ENCODE peak calls at places on chromosomes 1 and 21, in eight cellular contexts. One of them, this sample, is unnamed.

GRCh38 chr1:179814513-179814838 is 63.1 kb downstream of the TOR1AIP2 start:
- DNase-seq in tibial artery: peak; percentile 74
- DNase-seq in PC-9: peak; percentile 40
- DNase-seq in heart right ventricle: no peak
- DNase-seq in adrenal gland: no peak
- DNase-seq in body of pancreas: no peak
- DNase-seq in neural progenitor cell: no peak
- DNase-seq in coronary artery: no peak
- DNase-seq in this sample: no peak

GRCh38 chr1:22772054-22772453 is 61.4 kb downstream of the EPHB2 start:
- DNase-seq in tibial artery: peak; percentile 83
- DNase-seq in PC-9: no peak
- DNase-seq in heart right ventricle: no peak
- DNase-seq in adrenal gland: no peak
- DNase-seq in body of pancreas: no peak
- DNase-seq in neural progenitor cell: no peak
- DNase-seq in coronary artery: no peak
- DNase-seq in this sample: no peak

GRCh38 chr1:27098447-27099153 is 56.3 kb downstream of the SLC9A1 start:
- DNase-seq in tibial artery: peak; percentile 81
- DNase-seq in PC-9: no peak
- DNase-seq in heart right ventricle: no peak
- DNase-seq in adrenal gland: peak; percentile 57
- DNase-seq in body of pancreas: no peak
- DNase-seq in neural progenitor cell: no peak
- DNase-seq in coronary artery: no peak
- DNase-seq in this sample: peak; percentile 52

GRCh38 chr1:159866905-159867304 is 4.4 kb upstream of the VSIG8 start:
- DNase-seq in tibial artery: no peak
- DNase-seq in PC-9: no peak
- DNase-seq in heart right ventricle: no peak
- DNase-seq in adrenal gland: no peak
- DNase-seq in body of pancreas: no peak
- DNase-seq in neural progenitor cell: no peak
- DNase-seq in coronary artery: no peak
- DNase-seq in this sample: no peak

GRCh38 chr1:7366955-7367665 is 404.0 kb upstream of the VAMP3 start:
- DNase-seq in tibial artery: no peak
- DNase-seq in PC-9: no peak
- DNase-seq in heart right ventricle: no peak
- DNase-seq in adrenal gland: no peak
- DNase-seq in body of pancreas: no peak
- DNase-seq in neural progenitor cell: no peak
- DNase-seq in coronary artery: no peak
- DNase-seq in this sample: no peak

GRCh38 chr1:63617450-63617849 is 24.2 kb downstream of the PGM1 start:
- DNase-seq in tibial artery: no peak
- DNase-seq in PC-9: no peak
- DNase-seq in heart right ventricle: no peak
- DNase-seq in adrenal gland: no peak
- DNase-seq in body of pancreas: no peak
- DNase-seq in neural progenitor cell: no peak
- DNase-seq in coronary artery: no peak
- DNase-seq in this sample: no peak

GRCh38 chr1:234920843-234921140 is 207.8 kb downstream of the TOMM20 start:
- DNase-seq in tibial artery: peak; percentile 61
- DNase-seq in PC-9: no peak
- DNase-seq in heart right ventricle: no peak
- DNase-seq in adrenal gland: no peak
- DNase-seq in body of pancreas: peak; percentile 9
- DNase-seq in neural progenitor cell: no peak
- DNase-seq in coronary artery: no peak
- DNase-seq in this sample: no peak

GRCh38 chr1:147281950-147282349 is 39.5 kb downstream of the CHD1L start:
- DNase-seq in tibial artery: no peak
- DNase-seq in PC-9: no peak
- DNase-seq in heart right ventricle: no peak
- DNase-seq in adrenal gland: no peak
- DNase-seq in body of pancreas: no peak
- DNase-seq in neural progenitor cell: no peak
- DNase-seq in coronary artery: no peak
- DNase-seq in this sample: no peak

GRCh38 chr1:153649137-153649866 is 9.2 kb upstream of the SNAPIN start:
- DNase-seq in tibial artery: peak; percentile 32
- DNase-seq in PC-9: no peak
- DNase-seq in heart right ventricle: no peak
- DNase-seq in adrenal gland: no peak
- DNase-seq in body of pancreas: peak; percentile 63
- DNase-seq in neural progenitor cell: no peak
- DNase-seq in coronary artery: no peak
- DNase-seq in this sample: no peak
- H3K27ac ChIP-seq in tibial artery: no peak overlapping the region
- H3K27ac ChIP-seq in PC-9: no peak overlapping the region
- H3K27ac ChIP-seq in heart right ventricle: no peak overlapping the region
- H3K27ac ChIP-seq in adrenal gland: no peak overlapping the region
- H3K27ac ChIP-seq in body of pancreas: peak overlapping the region; percentile 79
- H3K27ac ChIP-seq in neural progenitor cell: no peak overlapping the region
- H3K27ac ChIP-seq in coronary artery: no peak overlapping the region
- H3K27ac ChIP-seq in this sample: peak overlapping the region; percentile 44

GRCh38 chr21:16608209-16608830 is 878.5 kb downstream of the USP25 start:
- DNase-seq in tibial artery: no peak
- DNase-seq in PC-9: no peak
- DNase-seq in heart right ventricle: no peak
- DNase-seq in adrenal gland: no peak
- DNase-seq in body of pancreas: no peak
- DNase-seq in neural progenitor cell: peak; percentile 38
- DNase-seq in coronary artery: no peak
- DNase-seq in this sample: peak; percentile 3
- TF ChIP-seq CTCF in tibial artery: no peak
- TF ChIP-seq CTCF in PC-9: peak; percentile 33
- TF ChIP-seq CTCF in heart right ventricle: peak; percentile 49
- TF ChIP-seq CTCF in adrenal gland: no peak
- TF ChIP-seq CTCF in body of pancreas: peak; percentile 11
- TF ChIP-seq CTCF in neural progenitor cell: peak; percentile 57
- TF ChIP-seq CTCF in coronary artery: no peak
- TF ChIP-seq CTCF in this sample: no peak

GRCh38 chr1:77322061-77322900 is 40.5 kb downstream of the AK5 start:
- DNase-seq in tibial artery: no peak
- DNase-seq in PC-9: peak; percentile 99
- DNase-seq in heart right ventricle: no peak
- DNase-seq in adrenal gland: no peak
- DNase-seq in body of pancreas: peak; percentile 16
- DNase-seq in neural progenitor cell: no peak
- DNase-seq in coronary artery: no peak
- DNase-seq in this sample: peak; percentile 75
- H3K27ac ChIP-seq in tibial artery: no peak overlapping the region
- H3K27ac ChIP-seq in PC-9: peak overlapping the region; percentile 91
- H3K27ac ChIP-seq in heart right ventricle: no peak overlapping the region
- H3K27ac ChIP-seq in adrenal gland: no peak overlapping the region
- H3K27ac ChIP-seq in body of pancreas: no peak overlapping the region
- H3K27ac ChIP-seq in neural progenitor cell: no peak overlapping the region
- H3K27ac ChIP-seq in coronary artery: no peak overlapping the region
- H3K27ac ChIP-seq in this sample: no peak overlapping the region

GRCh38 chr1:185653615-185654014 is 80.6 kb upstream of the HMCN1 start:
- DNase-seq in tibial artery: no peak
- DNase-seq in PC-9: no peak
- DNase-seq in heart right ventricle: no peak
- DNase-seq in adrenal gland: no peak
- DNase-seq in body of pancreas: no peak
- DNase-seq in neural progenitor cell: no peak
- DNase-seq in coronary artery: no peak
- DNase-seq in this sample: no peak

GRCh38 chr1:185654952-185655314 is 79.3 kb upstream of the HMCN1 start:
- DNase-seq in tibial artery: no peak
- DNase-seq in PC-9: no peak
- DNase-seq in heart right ventricle: no peak
- DNase-seq in adrenal gland: no peak
- DNase-seq in body of pancreas: no peak
- DNase-seq in neural progenitor cell: no peak
- DNase-seq in coronary artery: no peak
- DNase-seq in this sample: no peak

GRCh38 chr1:185654199-185654951 is 79.8 kb upstream of the HMCN1 start:
- DNase-seq in tibial artery: no peak
- DNase-seq in PC-9: no peak
- DNase-seq in heart right ventricle: no peak
- DNase-seq in adrenal gland: no peak
- DNase-seq in body of pancreas: no peak
- DNase-seq in neural progenitor cell: no peak
- DNase-seq in coronary artery: no peak
- DNase-seq in this sample: no peak

GRCh38 chr1:185650602-185651230 is 83.5 kb upstream of the HMCN1 start:
- DNase-seq in tibial artery: no peak
- DNase-seq in PC-9: no peak
- DNase-seq in heart right ventricle: no peak
- DNase-seq in adrenal gland: no peak
- DNase-seq in body of pancreas: no peak
- DNase-seq in neural progenitor cell: no peak
- DNase-seq in coronary artery: no peak
- DNase-seq in this sample: no peak

GRCh38 chr1:185652348-185652747 is 81.8 kb upstream of the HMCN1 start:
- DNase-seq in tibial artery: no peak
- DNase-seq in PC-9: no peak
- DNase-seq in heart right ventricle: no peak
- DNase-seq in adrenal gland: no peak
- DNase-seq in body of pancreas: no peak
- DNase-seq in neural progenitor cell: no peak
- DNase-seq in coronary artery: no peak
- DNase-seq in this sample: no peak
- TF ChIP-seq CTCF in tibial artery: no peak
- TF ChIP-seq CTCF in PC-9: no peak
- TF ChIP-seq CTCF in heart right ventricle: peak; percentile 22
- TF ChIP-seq CTCF in adrenal gland: peak; percentile 16
- TF ChIP-seq CTCF in body of pancreas: no peak
- TF ChIP-seq CTCF in neural progenitor cell: no peak
- TF ChIP-seq CTCF in coronary artery: no peak
- TF ChIP-seq CTCF in this sample: no peak